ENCODE peak calls at places on chromosomes 13 and 19, in five cellular contexts. A is T-helper 17 cell, F is activated gamma-delta T cell treated with Interleukin-2 at 50 U/mL for 16 hours, U is HFFc6, L is Right ventricle myocardium superior. Z is an unnamed sample.

GRCh38 chr19:37931941-37932655 is 25.1 kb downstream of the SIPA1L3 start:
- DNase-seq in L (peak; percentile 64), A (no peak), F (no peak), U (no peak), Z (peak; percentile 95)

GRCh38 chr19:35992902-35993765 is 1.9 kb upstream of the SDHAF1 start:
- DNase-seq in L (no peak), U (no peak), F (no peak), A (no peak), Z (no peak)

GRCh38 chr19:49136771-49137171 is 17.4 kb downstream of the PPFIA3 start:
- DNase-seq in F (no peak), U (no peak), L (peak; percentile 91), A (no peak), Z (no peak)

GRCh38 chr13:23921451-23921888 is 24.2 kb upstream of the C1QTNF9B start:
- DNase-seq in U (peak; percentile 60), F (no peak), L (no peak), A (no peak), Z (peak; percentile 40)

GRCh38 chr13:106755542-106755941 is 187.6 kb upstream of the ARGLU1 start:
- DNase-seq in F (no peak), A (no peak), L (no peak), U (no peak), Z (no peak)

GRCh38 chr19:5826531-5827341 is 12.8 kb downstream of the FUT6 start:
- DNase-seq in A (no peak), F (no peak), L (peak; percentile 75), U (no peak), Z (peak; percentile 79)

GRCh38 chr19:47284324-47284899 is 9.7 kb downstream of the INAFM1 start:
- DNase-seq in F (peak; percentile 61), L (no peak), U (peak; percentile 60), A (peak; percentile 47), Z (peak; percentile 34)

GRCh38 chr13:51249254-51249653 is 27.1 kb downstream of the FAM124A start:
- DNase-seq in A (no peak), F (no peak), U (no peak), L (no peak), Z (no peak)

GRCh38 chr13:71880753-71881541 is 13.9 kb upstream of the DACH1 start:
- DNase-seq in U (no peak), L (no peak), A (no peak), F (no peak), Z (peak; percentile 23)

GRCh38 chr13:35764359-35765015 is 288.0 kb upstream of the MAB21L1 start:
- DNase-seq in F (no peak), U (peak; percentile 57), A (no peak), L (no peak), Z (no peak)

GRCh38 chr19:45650722-45651121 is 11.5 kb upstream of the EML2 start:
- DNase-seq in A (no peak), U (no peak), L (no peak), F (no peak), Z (no peak)

Z was measured in A172.